ENCODE peak calls at places on chromosomes 16 and 17, in five cellular contexts. N, V, E, U and D are unnamed samples.

GRCh38 chr17:83081561-83082201 is 2.3 kb downstream of the METRNL start:
- DNase-seq in U (no peak), E (no peak), V (no peak), N (peak), D (no peak)

GRCh38 chr17:28864991-28865849 is 10.4 kb downstream of the ERAL1 start:
- DNase-seq in V (no peak), E (no peak), U (no peak), N (no peak), D (no peak)

GRCh38 chr17:10114931-10115535 is 83.4 kb downstream of the GAS7 start:
- DNase-seq in V (peak), E (peak), U (peak), N (peak), D (peak)

GRCh38 chr17:82804442-82805191 is 35.2 kb downstream of the ZNF750 start:
- DNase-seq in N (no peak), V (no peak), E (no peak), U (peak), D (no peak)

GRCh38 chr17:30580916-30581315 is 103.7 kb downstream of the GOSR1 start:
- DNase-seq in N (no peak), V (no peak), E (no peak), U (no peak), D (no peak)

GRCh38 chr17:44345497-44346026 is 460 bp downstream of the GRN start:
- DNase-seq in U (peak), E (peak), N (no peak), V (peak), D (peak)

GRCh38 chr17:79923974-79924638 is 84.9 kb upstream of the CBX4 start:
- DNase-seq in U (no peak), V (peak), E (peak), N (no peak), D (peak)

GRCh38 chr16:17607624-17608023 is 136.9 kb upstream of the XYLT1 start:
- DNase-seq in N (no peak), E (no peak), V (no peak), U (no peak), D (no peak)

GRCh38 chr16:52069866-52070265 is 477.1 kb downstream of the TOX3 start:
- DNase-seq in N (no peak), U (peak), V (peak), E (no peak), D (no peak)

GRCh38 chr17:76753061-76753961 is 15.4 kb downstream of the MFSD11 start:
- DNase-seq in V (no peak), E (no peak), N (no peak), U (no peak), D (peak)

GRCh38 chr17:17236295-17237025 is 508 bp downstream of the FLCN start:
- DNase-seq in U (peak), E (peak), V (peak), N (no peak), D (no peak)

GRCh38 chr17:50935201-50936124 is 69.3 kb upstream of the TOB1 start:
- DNase-seq in N (no peak), U (no peak), E (no peak), V (peak), D (no peak)

GRCh38 chr17:14282700-14283099 is 18.2 kb upstream of the HS3ST3B1 start:
- DNase-seq in U (no peak), N (no peak), E (no peak), V (no peak), D (no peak)

GRCh38 chr16:11572301-11572995 is 14.3 kb downstream of the LITAF start:
- DNase-seq in E (no peak), U (no peak), N (no peak), V (no peak), D (peak)

GRCh38 chr17:79609616-79610150 is 1.2 kb downstream of the RBFOX3 start:
- DNase-seq in V (no peak), E (no peak), N (no peak), U (no peak), D (no peak)

GRCh38 chr17:82098939-82099765 is 1.1 kb upstream of the FASN start:
- DNase-seq in U (no peak), E (peak), N (no peak), V (no peak), D (peak)